ENCODE peak calls at places on chromosomes 13 and 19, in four cellular contexts. V is GM23338, B is HCT116, H is K562. J is an unnamed sample.

GRCh38 chr13:66635526-66635925 is 594.6 kb downstream of the PCDH9 start:
- ATAC-seq in B (peak), V (no peak), H (no peak), J (no peak)

GRCh38 chr13:112441779-112442310 is 65.7 kb downstream of the SPACA7 start:
- ATAC-seq in B (no peak), H (no peak), V (no peak), J (no peak)

GRCh38 chr19:7153008-7153407 is 83.5 kb downstream of the ZNF557 start:
- ATAC-seq in B (no peak), V (no peak), H (no peak), J (no peak)

GRCh38 chr19:30718728-30719127 is 346.5 kb downstream of the ZNF536 start:
- ATAC-seq in B (no peak), H (no peak), V (peak), J (no peak)

GRCh38 chr13:23488442-23488841 is 54.9 kb upstream of the SACS start:
- ATAC-seq in V (no peak), B (no peak), H (no peak), J (no peak)

GRCh38 chr13:70107498-70108271 is at the start of gene ATXN8OS:
- ATAC-seq in H (no peak), B (no peak), V (peak), J (no peak)

GRCh38 chr13:80463673-80464352 is 122.9 kb upstream of the SPRY2 start:
- ATAC-seq in V (no peak), B (no peak), H (no peak), J (no peak)

GRCh38 chr13:60020288-60020687 is 143.4 kb downstream of the DIAPH3 start:
- ATAC-seq in B (no peak), V (no peak), H (no peak), J (no peak)

GRCh38 chr19:11256189-11256588 is 6.1 kb downstream of the DOCK6 start:
- ATAC-seq in H (no peak), B (no peak), V (peak), J (peak)

GRCh38 chr19:42466521-42467436 is 24.0 kb upstream of the CXCL17 start:
- ATAC-seq in V (no peak), H (no peak), B (no peak), J (no peak)

GRCh38 chr13:90793261-90793785 is 554.2 kb upstream of the MIR17HG start:
- ATAC-seq in B (no peak), V (no peak), H (no peak), J (no peak)

GRCh38 chr13:103884139-103884723 is 818.0 kb upstream of the SLC10A2 start:
- ATAC-seq in H (no peak), V (no peak), B (no peak), J (no peak)

GRCh38 chr19:40424637-40425449 is 949 bp downstream of the SERTAD1 start:
- ATAC-seq in H (no peak), V (peak), B (no peak), J (no peak)

GRCh38 chr13:33518442-33518841 is 232.9 kb upstream of the STARD13 start:
- ATAC-seq in H (no peak), V (no peak), B (no peak), J (no peak)

GRCh38 chr19:46225558-46226004 is 4.0 kb upstream of the IGFL1 start:
- ATAC-seq in B (no peak), V (no peak), H (no peak), J (no peak)

GRCh38 chr13:81393686-81394085 is 1052.8 kb upstream of the SPRY2 start:
- ATAC-seq in B (no peak), V (peak), H (peak), J (no peak)

GRCh38 chr19:11196406-11197287 is 698 bp downstream of the KANK2 start:
- ATAC-seq in B (peak), H (peak), V (peak), J (peak)

GRCh38 chr13:105591308-105591707 is 944.2 kb downstream of the EFNB2 start:
- ATAC-seq in V (no peak), B (no peak), H (no peak), J (no peak)

GRCh38 chr13:89695343-89696257 is 1651.9 kb upstream of the MIR17HG start:
- ATAC-seq in B (peak), V (peak), H (no peak), J (no peak)

GRCh38 chr13:94710881-94711560 is 1.3 kb downstream of the SOX21 start:
- ATAC-seq in B (peak), H (peak), V (peak), J (no peak)

GRCh38 chr13:88144580-88144979 is 473.4 kb downstream of the SLITRK5 start:
- ATAC-seq in B (no peak), V (no peak), H (no peak), J (no peak)

GRCh38 chr13:98548230-98548629 is 28.7 kb downstream of the STK24 start:
- ATAC-seq in H (no peak), B (no peak), V (no peak), J (no peak)

GRCh38 chr19:7718668-7719067 is 13.2 kb downstream of the CLEC4G start:
- ATAC-seq in H (no peak), B (no peak), V (no peak), J (no peak)

GRCh38 chr13:99308481-99309087 is 1.4 kb upstream of the GPR183 start:
- ATAC-seq in H (no peak), B (no peak), V (no peak), J (no peak)

GRCh38 chr13:80727321-80727975 is 386.5 kb upstream of the SPRY2 start:
- ATAC-seq in V (no peak), B (no peak), H (no peak), J (no peak)

GRCh38 chr13:103386341-103386740 is 320.1 kb upstream of the SLC10A2 start:
- ATAC-seq in H (no peak), B (no peak), V (no peak), J (no peak)

GRCh38 chr19:34468400-34468799 is 13.2 kb upstream of the WTIP start:
- ATAC-seq in H (no peak), B (no peak), V (no peak), J (no peak)

GRCh38 chr19:18086590-18087138 is at the start of gene IL12RB1:
- ATAC-seq in V (no peak), B (no peak), H (peak), J (no peak)
- TF ChIP-seq POLR2AphosphoS5 in V (no peak), B (no peak), H (no peak), J (no peak)

GRCh38 chr13:52158629-52159158 is 703 bp downstream of the NEK3 start:
- ATAC-seq in H (peak), V (peak), B (peak), J (peak)
- TF ChIP-seq POLR2AphosphoS5 in H (no peak), V (no peak), B (no peak), J (no peak)

GRCh38 chr19:38849746-38850230 is at the start of gene HNRNPL:
- ATAC-seq in B (peak), H (peak), V (peak), J (peak)
- TF ChIP-seq POLR2AphosphoS5 in B (peak), H (peak), V (peak), J (peak)

GRCh38 chr19:4991538-4991937 is 22.6 kb downstream of the KDM4B start:
- ATAC-seq in H (no peak), V (no peak), B (no peak), J (no peak)
- TF ChIP-seq POLR2AphosphoS5 in H (no peak), V (no peak), B (no peak), J (no peak)